ENCODE peak calls at places on chromosomes 5 and 9, in ten cellular contexts. B, U, F, V, H, N, T, W, K and C are unnamed samples.

GRCh38 chr5:159207616-159208507 is 1.5 kb downstream of the RNF145 start:
- DNase-seq in B (peak), H (peak), W (peak), V (peak), T (peak), N (peak), U (peak), F (peak), K (peak), C (peak)

GRCh38 chr5:6675784-6676499 is 37.3 kb upstream of the TENT4A start:
- DNase-seq in T (no peak), H (no peak), V (no peak), N (no peak), F (no peak), W (no peak), B (no peak), U (no peak), K (no peak), C (no peak)

GRCh38 chr5:74642543-74642863 is 2.0 kb upstream of the ENC1 start:
- DNase-seq in T (peak), W (no peak), F (no peak), V (no peak), K (no peak), H (no peak), B (no peak), N (no peak), U (no peak), C (no peak)

GRCh38 chr5:171907731-171908343 is 98.6 kb downstream of the FBXW11 start:
- DNase-seq in V (peak), T (peak), K (peak), F (peak), U (peak), W (peak), B (peak), N (peak), H (peak), C (peak)

GRCh38 chr9:24297931-24298330 is 247.8 kb downstream of the IZUMO3 start:
- DNase-seq in H (no peak), F (no peak), W (no peak), U (no peak), T (no peak), V (no peak), N (no peak), B (no peak), K (no peak), C (no peak)

GRCh38 chr9:120383999-120384924 is 195.7 kb downstream of the CDK5RAP2 start:
- DNase-seq in B (no peak), N (peak), F (peak), V (peak), U (no peak), T (no peak), K (peak), H (no peak), W (peak), C (peak)

GRCh38 chr9:80595192-80595591 is 1023.4 kb downstream of the TLE4 start:
- DNase-seq in V (no peak), K (no peak), T (no peak), W (no peak), B (no peak), H (no peak), F (no peak), N (no peak), U (no peak), C (no peak)

GRCh38 chr5:172118891-172119290 is 69.1 kb downstream of the STK10 start:
- DNase-seq in B (no peak), U (no peak), W (peak), V (no peak), F (no peak), H (no peak), T (no peak), K (no peak), N (no peak), C (no peak)

GRCh38 chr5:9852686-9853085 is 222.5 kb upstream of the TAS2R1 start:
- DNase-seq in F (no peak), T (no peak), W (no peak), H (no peak), K (no peak), B (no peak), V (peak), N (peak), U (no peak), C (no peak)

GRCh38 chr9:107172160-107172978 is 110.7 kb upstream of the RAD23B start:
- DNase-seq in B (peak), W (peak), K (peak), N (peak), T (peak), H (peak), V (peak), F (peak), U (peak), C (peak)

GRCh38 chr5:53433036-53433435 is 47.4 kb upstream of the FST start:
- DNase-seq in W (no peak), N (no peak), H (no peak), F (no peak), T (no peak), V (no peak), U (no peak), B (no peak), K (no peak), C (no peak)

GRCh38 chr5:107618233-107618632 is 52.5 kb downstream of the EFNA5 start:
- DNase-seq in H (no peak), V (no peak), B (no peak), F (no peak), U (no peak), N (no peak), K (no peak), W (no peak), T (no peak), C (peak)

GRCh38 chr5:89759824-89760223 is 649.7 kb downstream of the CETN3 start:
- DNase-seq in T (no peak), F (no peak), H (no peak), V (no peak), B (no peak), W (no peak), K (no peak), U (no peak), N (no peak), C (no peak)

GRCh38 chr9:136626740-136627642 is 35.7 kb upstream of the EGFL7 start:
- DNase-seq in K (no peak), H (no peak), F (no peak), N (no peak), U (peak), T (no peak), B (no peak), W (peak), V (no peak), C (no peak)

GRCh38 chr5:57441557-57441956 is 41.1 kb downstream of the ACTBL2 start:
- DNase-seq in V (peak), U (no peak), F (no peak), N (peak), W (no peak), B (no peak), K (peak), T (peak), H (no peak), C (peak)

GRCh38 chr5:144549580-144549979 is 378.9 kb downstream of the KCTD16 start:
- DNase-seq in F (peak), H (no peak), B (no peak), V (peak), T (no peak), W (no peak), U (peak), N (peak), K (no peak), C (no peak)

GRCh38 chr9:133762488-133763271 is 24.5 kb upstream of the SARDH start:
- DNase-seq in H (no peak), F (no peak), B (no peak), V (no peak), W (peak), N (no peak), U (no peak), K (no peak), T (no peak), C (no peak)

GRCh38 chr5:138726848-138727247 is 26.4 kb upstream of the CTNNA1 start:
- DNase-seq in V (no peak), H (no peak), K (no peak), F (no peak), W (no peak), N (no peak), U (no peak), T (no peak), B (no peak), C (no peak)

GRCh38 chr5:34771076-34771475 is 67.9 kb upstream of the TTC23L start:
- DNase-seq in V (no peak), H (no peak), T (peak), W (no peak), N (no peak), F (no peak), K (no peak), B (no peak), U (no peak), C (no peak)

GRCh38 chr5:15790446-15791005 is 290.5 kb downstream of the FBXL7 start:
- DNase-seq in H (no peak), N (no peak), B (no peak), K (no peak), U (no peak), W (no peak), F (no peak), V (no peak), T (no peak), C (no peak)

GRCh38 chr9:132946624-132947295 is 2.3 kb upstream of the TSC1 start:
- DNase-seq in N (peak), K (peak), T (no peak), W (peak), H (no peak), V (peak), B (no peak), U (no peak), F (no peak), C (peak)

GRCh38 chr9:123997665-123998277 is 13.8 kb upstream of the LHX2 start:
- DNase-seq in N (no peak), T (no peak), F (no peak), H (no peak), V (peak), W (peak), U (no peak), B (no peak), K (no peak), C (no peak)

GRCh38 chr5:130964238-130965192 is 200.5 kb downstream of the HINT1 start:
- DNase-seq in H (no peak), T (no peak), W (no peak), V (no peak), U (no peak), N (no peak), K (peak), F (no peak), B (no peak), C (peak)

GRCh38 chr5:35087971-35088370 is 40.2 kb upstream of the AGXT2 start:
- DNase-seq in T (peak), K (peak), U (no peak), B (no peak), W (no peak), N (peak), H (no peak), F (no peak), V (peak), C (peak)

GRCh38 chr9:3777137-3777536 is 251.3 kb upstream of the RFX3 start:
- DNase-seq in T (no peak), V (no peak), K (no peak), B (no peak), H (no peak), W (no peak), U (no peak), F (no peak), N (no peak), C (no peak)

GRCh38 chr5:10304932-10305331 is 2.8 kb downstream of the CMBL start:
- DNase-seq in H (no peak), F (peak), K (no peak), T (no peak), U (no peak), B (no peak), V (no peak), W (peak), N (no peak), C (no peak)

GRCh38 chr5:81950996-81951395 is 20.8 kb upstream of the ATG10 start:
- DNase-seq in T (no peak), N (no peak), H (no peak), B (no peak), F (no peak), U (no peak), W (no peak), V (peak), K (no peak), C (no peak)

GRCh38 chr9:103514767-103515166 is 519.6 kb downstream of the CYLC2 start:
- DNase-seq in B (no peak), T (no peak), U (no peak), H (no peak), F (no peak), N (no peak), W (no peak), V (no peak), K (no peak), C (no peak)

GRCh38 chr5:95222836-95223235 is 62.1 kb downstream of the MCTP1 start:
- DNase-seq in K (no peak), W (no peak), T (no peak), B (no peak), U (no peak), V (no peak), F (no peak), N (no peak), H (no peak), C (no peak)

GRCh38 chr5:19531374-19531952 is 456.5 kb downstream of the CDH18 start:
- DNase-seq in W (no peak), T (peak), F (peak), U (no peak), B (no peak), K (no peak), V (no peak), N (no peak), H (no peak), C (no peak)

GRCh38 chr5:122805481-122805880 is 30.6 kb downstream of the SNX2 start:
- DNase-seq in T (no peak), V (peak), B (no peak), W (no peak), F (no peak), H (no peak), U (no peak), K (peak), N (peak), C (peak)

GRCh38 chr5:43658499-43658898 is 55.5 kb downstream of the NNT start:
- DNase-seq in T (peak), U (no peak), H (no peak), N (peak), B (no peak), K (peak), V (no peak), W (no peak), F (no peak), C (peak)

GRCh38 chr9:17063535-17064135 is 71.2 kb upstream of the CNTLN start:
- DNase-seq in W (peak), T (no peak), V (peak), K (peak), U (peak), F (peak), H (no peak), N (peak), B (no peak), C (peak)